ENCODE peak calls at places on chromosomes 13 and 19, in seven cellular contexts. One of them, this sample, is unnamed.

GRCh38 chr13:34034411-34034810 is 216.5 kb downstream of the RFC3 start:
- DNase-seq in upper lobe of left lung: no peak
- DNase-seq in GM23338: no peak
- DNase-seq in AG04450: no peak
- DNase-seq in OCI-LY7: no peak
- DNase-seq in left lung: no peak
- DNase-seq in fibroblast of mammary gland: peak
- DNase-seq in this sample: no peak

GRCh38 chr13:98098511-98098910 is 44.4 kb upstream of the FARP1 start:
- DNase-seq in OCI-LY7: no peak
- DNase-seq in left lung: no peak
- DNase-seq in AG04450: peak
- DNase-seq in upper lobe of left lung: no peak
- DNase-seq in GM23338: no peak
- DNase-seq in fibroblast of mammary gland: peak
- DNase-seq in this sample: no peak

GRCh38 chr19:45443462-45444317 is 20.0 kb upstream of the ERCC1 start:
- DNase-seq in AG04450: no peak
- DNase-seq in GM23338: peak
- DNase-seq in left lung: peak
- DNase-seq in fibroblast of mammary gland: peak
- DNase-seq in OCI-LY7: peak
- DNase-seq in upper lobe of left lung: peak
- DNase-seq in this sample: peak

GRCh38 chr13:32748305-32748704 is 162.1 kb downstream of the PDS5B start:
- DNase-seq in OCI-LY7: no peak
- DNase-seq in fibroblast of mammary gland: no peak
- DNase-seq in GM23338: no peak
- DNase-seq in upper lobe of left lung: no peak
- DNase-seq in left lung: no peak
- DNase-seq in AG04450: no peak
- DNase-seq in this sample: no peak

GRCh38 chr19:5460748-5461147 is 5.5 kb downstream of the ZNRF4 start:
- DNase-seq in OCI-LY7: no peak
- DNase-seq in upper lobe of left lung: no peak
- DNase-seq in left lung: no peak
- DNase-seq in AG04450: no peak
- DNase-seq in GM23338: no peak
- DNase-seq in fibroblast of mammary gland: no peak
- DNase-seq in this sample: no peak

GRCh38 chr13:25766576-25766975 is 285.2 kb downstream of the SHISA2 start:
- DNase-seq in OCI-LY7: no peak
- DNase-seq in GM23338: no peak
- DNase-seq in fibroblast of mammary gland: no peak
- DNase-seq in left lung: no peak
- DNase-seq in AG04450: no peak
- DNase-seq in upper lobe of left lung: no peak
- DNase-seq in this sample: no peak

GRCh38 chr13:82647540-82647939 is 1234.7 kb downstream of the SLITRK1 start:
- DNase-seq in upper lobe of left lung: no peak
- DNase-seq in OCI-LY7: no peak
- DNase-seq in left lung: no peak
- DNase-seq in GM23338: peak
- DNase-seq in fibroblast of mammary gland: no peak
- DNase-seq in AG04450: no peak
- DNase-seq in this sample: no peak

GRCh38 chr13:86559915-86560314 is 760.7 kb upstream of the SLITRK6 start:
- DNase-seq in OCI-LY7: no peak
- DNase-seq in fibroblast of mammary gland: no peak
- DNase-seq in GM23338: no peak
- DNase-seq in left lung: no peak
- DNase-seq in AG04450: no peak
- DNase-seq in upper lobe of left lung: no peak
- DNase-seq in this sample: no peak

GRCh38 chr13:102556806-102557205 is 40.0 kb upstream of the TPP2 start:
- DNase-seq in upper lobe of left lung: no peak
- DNase-seq in fibroblast of mammary gland: no peak
- DNase-seq in left lung: no peak
- DNase-seq in GM23338: no peak
- DNase-seq in OCI-LY7: no peak
- DNase-seq in AG04450: no peak
- DNase-seq in this sample: no peak

GRCh38 chr13:50537029-50537428 is 306.5 kb downstream of the DLEU7 start:
- DNase-seq in OCI-LY7: no peak
- DNase-seq in fibroblast of mammary gland: no peak
- DNase-seq in GM23338: no peak
- DNase-seq in upper lobe of left lung: no peak
- DNase-seq in AG04450: no peak
- DNase-seq in left lung: no peak
- DNase-seq in this sample: no peak

GRCh38 chr19:46648961-46649960 is 11.7 kb downstream of the DACT3 start:
- DNase-seq in fibroblast of mammary gland: no peak
- DNase-seq in OCI-LY7: no peak
- DNase-seq in AG04450: no peak
- DNase-seq in upper lobe of left lung: peak
- DNase-seq in GM23338: peak
- DNase-seq in left lung: peak
- DNase-seq in this sample: no peak

GRCh38 chr19:18940791-18941627 is at the start of gene HOMER3:
- DNase-seq in fibroblast of mammary gland: peak
- DNase-seq in GM23338: peak
- DNase-seq in AG04450: no peak
- DNase-seq in upper lobe of left lung: peak
- DNase-seq in left lung: peak
- DNase-seq in OCI-LY7: peak
- DNase-seq in this sample: no peak

GRCh38 chr19:54189020-54189667 is at the start of gene MBOAT7:
- DNase-seq in left lung: no peak
- DNase-seq in fibroblast of mammary gland: no peak
- DNase-seq in AG04450: no peak
- DNase-seq in OCI-LY7: peak
- DNase-seq in upper lobe of left lung: peak
- DNase-seq in GM23338: no peak
- DNase-seq in this sample: no peak

GRCh38 chr13:64332048-64332447 is 2898.1 kb downstream of the PCDH9 start:
- DNase-seq in OCI-LY7: no peak
- DNase-seq in GM23338: no peak
- DNase-seq in AG04450: no peak
- DNase-seq in left lung: no peak
- DNase-seq in upper lobe of left lung: no peak
- DNase-seq in fibroblast of mammary gland: no peak
- DNase-seq in this sample: no peak

GRCh38 chr19:48418317-48419064 is 25.0 kb downstream of the GRIN2D start:
- DNase-seq in GM23338: peak
- DNase-seq in OCI-LY7: no peak
- DNase-seq in AG04450: no peak
- DNase-seq in left lung: peak
- DNase-seq in fibroblast of mammary gland: peak
- DNase-seq in upper lobe of left lung: no peak
- DNase-seq in this sample: no peak

GRCh38 chr13:105139380-105140285 is 1395.8 kb downstream of the EFNB2 start:
- DNase-seq in OCI-LY7: peak
- DNase-seq in AG04450: no peak
- DNase-seq in upper lobe of left lung: no peak
- DNase-seq in fibroblast of mammary gland: peak
- DNase-seq in left lung: peak
- DNase-seq in GM23338: peak
- DNase-seq in this sample: no peak

GRCh38 chr13:30463820-30464495 is 1.8 kb downstream of the HMGB1 start:
- DNase-seq in fibroblast of mammary gland: peak
- DNase-seq in GM23338: no peak
- DNase-seq in OCI-LY7: peak
- DNase-seq in AG04450: no peak
- DNase-seq in left lung: peak
- DNase-seq in upper lobe of left lung: no peak
- DNase-seq in this sample: no peak

GRCh38 chr19:36059180-36059910 is 4.6 kb downstream of the WDR62 start:
- DNase-seq in AG04450: no peak
- DNase-seq in OCI-LY7: no peak
- DNase-seq in left lung: no peak
- DNase-seq in fibroblast of mammary gland: no peak
- DNase-seq in GM23338: no peak
- DNase-seq in upper lobe of left lung: no peak
- DNase-seq in this sample: no peak

DNA sequence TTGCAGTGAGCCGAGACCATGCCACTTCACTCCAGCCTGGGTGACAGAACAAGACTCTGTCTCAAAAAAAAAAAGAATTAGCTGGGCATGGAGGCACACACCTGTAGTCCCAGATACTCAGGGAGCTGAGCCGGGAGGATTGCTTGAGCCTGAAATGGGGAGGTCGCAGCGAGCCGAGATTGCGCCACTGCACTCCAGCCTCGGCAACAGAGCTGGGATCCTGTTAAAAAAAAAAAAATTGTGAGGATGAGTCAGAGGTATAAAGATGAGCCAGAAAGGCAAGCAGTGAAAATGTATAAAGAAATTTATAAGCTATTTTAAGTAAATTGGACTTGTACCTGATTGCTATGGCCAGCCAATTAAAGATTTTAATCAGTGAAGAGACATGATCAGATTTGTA is 21.1 kb downstream of the KBTBD6 start:
- DNase-seq in OCI-LY7: no peak
- DNase-seq in left lung: no peak
- DNase-seq in upper lobe of left lung: no peak
- DNase-seq in AG04450: no peak
- DNase-seq in GM23338: no peak
- DNase-seq in fibroblast of mammary gland: peak
- DNase-seq in this sample: no peak
- TF ChIP-seq CTCF in OCI-LY7: no peak
- TF ChIP-seq CTCF in left lung: no peak
- TF ChIP-seq CTCF in upper lobe of left lung: no peak
- TF ChIP-seq CTCF in AG04450: no peak
- TF ChIP-seq CTCF in GM23338: no peak
- TF ChIP-seq CTCF in fibroblast of mammary gland: no peak
- TF ChIP-seq CTCF in this sample: no peak

GRCh38 chr13:93900735-93901134 is 578.7 kb downstream of the DCT start:
- DNase-seq in left lung: no peak
- DNase-seq in GM23338: no peak
- DNase-seq in OCI-LY7: no peak
- DNase-seq in AG04450: no peak
- DNase-seq in fibroblast of mammary gland: no peak
- DNase-seq in upper lobe of left lung: no peak
- DNase-seq in this sample: no peak

DNA sequence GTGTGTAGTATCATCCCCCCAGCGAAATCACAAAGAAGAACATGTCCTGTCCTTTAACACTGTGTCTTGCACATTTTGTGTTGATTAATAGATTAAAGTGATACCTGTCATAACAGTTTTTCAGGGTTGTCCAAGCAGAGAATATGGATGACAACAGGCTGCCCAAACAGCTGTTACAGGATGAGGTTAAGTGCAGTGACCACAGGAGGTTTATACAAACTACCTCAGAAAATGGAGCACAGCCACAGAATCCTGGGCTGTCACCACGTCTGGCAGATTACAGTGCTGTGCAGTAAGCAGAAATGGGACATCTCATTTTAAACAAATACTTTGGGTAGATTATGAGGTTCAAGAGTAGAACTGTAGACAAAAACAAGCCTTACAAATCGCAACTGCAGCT is 575.6 kb downstream of the DCT start:
- DNase-seq in AG04450: peak
- DNase-seq in fibroblast of mammary gland: no peak
- DNase-seq in GM23338: no peak
- DNase-seq in left lung: no peak
- DNase-seq in OCI-LY7: no peak
- DNase-seq in upper lobe of left lung: no peak
- DNase-seq in this sample: no peak
- H3K4me3 ChIP-seq in AG04450: no peak
- H3K4me3 ChIP-seq in fibroblast of mammary gland: no peak
- H3K4me3 ChIP-seq in GM23338: no peak
- H3K4me3 ChIP-seq in left lung: no peak
- H3K4me3 ChIP-seq in OCI-LY7: no peak
- H3K4me3 ChIP-seq in upper lobe of left lung: no peak
- H3K4me3 ChIP-seq in this sample: no peak

GRCh38 chr19:11274533-11275086 is 12.3 kb upstream of the DOCK6 start:
- DNase-seq in GM23338: no peak
- DNase-seq in left lung: no peak
- DNase-seq in OCI-LY7: no peak
- DNase-seq in upper lobe of left lung: no peak
- DNase-seq in fibroblast of mammary gland: no peak
- DNase-seq in AG04450: no peak
- DNase-seq in this sample: no peak

GRCh38 chr19:11273989-11274388 is 11.7 kb upstream of the DOCK6 start:
- DNase-seq in OCI-LY7: no peak
- DNase-seq in upper lobe of left lung: no peak
- DNase-seq in GM23338: no peak
- DNase-seq in fibroblast of mammary gland: no peak
- DNase-seq in AG04450: no peak
- DNase-seq in left lung: no peak
- DNase-seq in this sample: no peak

GRCh38 chr19:11268783-11269267 is 6.5 kb upstream of the DOCK6 start:
- DNase-seq in GM23338: no peak
- DNase-seq in upper lobe of left lung: no peak
- DNase-seq in OCI-LY7: no peak
- DNase-seq in left lung: no peak
- DNase-seq in fibroblast of mammary gland: peak
- DNase-seq in AG04450: peak
- DNase-seq in this sample: no peak

GRCh38 chr19:11269408-11269807 is 7.1 kb upstream of the DOCK6 start:
- DNase-seq in OCI-LY7: no peak
- DNase-seq in upper lobe of left lung: no peak
- DNase-seq in AG04450: no peak
- DNase-seq in fibroblast of mammary gland: peak
- DNase-seq in GM23338: no peak
- DNase-seq in left lung: no peak
- DNase-seq in this sample: no peak

DNA sequence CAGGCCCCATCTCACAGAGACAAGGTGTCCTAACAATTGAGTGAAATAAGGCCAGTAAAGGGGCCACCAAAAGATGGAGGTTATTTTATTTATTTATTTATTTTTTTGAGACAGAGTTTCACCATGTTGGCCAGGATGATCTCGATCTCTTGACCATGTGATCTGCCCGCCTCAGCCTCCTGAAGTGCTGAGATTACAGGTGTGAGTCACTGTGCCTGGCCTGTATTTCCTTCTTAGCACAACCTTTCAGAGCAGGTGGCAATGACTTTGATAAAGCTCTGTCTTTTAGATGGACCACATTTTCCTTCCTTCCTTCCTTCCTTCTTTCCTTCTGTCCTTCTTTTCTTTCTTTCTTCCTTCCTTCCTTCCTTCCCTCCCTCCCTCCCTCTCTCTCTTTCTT is 11.0 kb upstream of the DOCK6 start:
- DNase-seq in left lung: no peak
- DNase-seq in GM23338: no peak
- DNase-seq in upper lobe of left lung: no peak
- DNase-seq in OCI-LY7: no peak
- DNase-seq in fibroblast of mammary gland: no peak
- DNase-seq in AG04450: no peak
- DNase-seq in this sample: no peak
- TF ChIP-seq CTCF in left lung: no peak
- TF ChIP-seq CTCF in GM23338: no peak
- TF ChIP-seq CTCF in upper lobe of left lung: no peak
- TF ChIP-seq CTCF in OCI-LY7: no peak
- TF ChIP-seq CTCF in fibroblast of mammary gland: no peak
- TF ChIP-seq CTCF in AG04450: no peak
- TF ChIP-seq CTCF in this sample: no peak

DNA sequence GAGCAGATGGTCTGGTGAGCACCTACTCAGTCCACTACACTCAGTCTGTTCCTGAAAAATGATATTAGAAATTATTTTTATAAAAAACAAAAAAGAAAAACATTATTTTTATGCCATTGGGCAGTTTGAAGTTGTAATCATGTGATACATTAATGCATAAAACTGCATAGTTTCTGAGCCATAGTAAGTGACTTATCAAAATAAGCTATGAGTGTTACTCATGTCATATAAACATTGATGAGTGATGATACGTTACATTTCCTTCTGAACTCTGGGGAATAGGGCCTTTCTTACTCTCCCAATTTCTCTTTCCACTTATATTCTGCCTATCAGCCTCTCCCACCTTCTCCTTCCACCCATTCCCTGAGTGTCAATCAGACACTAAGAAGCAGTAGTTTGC is 8.9 kb downstream of the ZNF805 start:
- DNase-seq in left lung: no peak
- DNase-seq in GM23338: no peak
- DNase-seq in AG04450: no peak
- DNase-seq in OCI-LY7: no peak
- DNase-seq in upper lobe of left lung: no peak
- DNase-seq in fibroblast of mammary gland: no peak
- DNase-seq in this sample: no peak
- H3K4me3 ChIP-seq in left lung: no peak
- H3K4me3 ChIP-seq in GM23338: no peak
- H3K4me3 ChIP-seq in AG04450: no peak
- H3K4me3 ChIP-seq in OCI-LY7: no peak
- H3K4me3 ChIP-seq in upper lobe of left lung: no peak
- H3K4me3 ChIP-seq in fibroblast of mammary gland: no peak
- H3K4me3 ChIP-seq in this sample: no peak